ENCODE peak calls at places on chromosomes 4 and X, in four cellular contexts. D is CD8-positive, alpha-beta memory T cell; K is SW480; H is stimulated activated CD8-positive, alpha-beta memory T cell treated with anti-CD3 and anti-CD28 coated beads, Interleukin-4, amount 100 ng/mL, for 4 hours. P is an unnamed sample.

GRCh38 chr4:1471443-1472147 is 65.4 kb upstream of the NKX1-1 start:
- DNase-seq in D (no peak), H (no peak), K (no peak), P (no peak)

GRCh38 chr4:89469930-89470375 is 162.4 kb upstream of the GPRIN3 start:
- DNase-seq in D (peak), K (peak), H (no peak), P (peak)

GRCh38 chr4:84855774-84856173 is 110.7 kb downstream of the WDFY3 start:
- DNase-seq in D (no peak), H (no peak), K (no peak), P (peak)

GRCh38 chr4:73127839-73128448 is 58.4 kb upstream of the COX18 start:
- DNase-seq in D (no peak), H (no peak), K (peak), P (no peak)

GRCh38 chr4:94454405-94454804 is 2.7 kb downstream of the PDLIM5 start:
- DNase-seq in K (no peak), H (no peak), D (no peak), P (no peak)

GRCh38 chr4:161287678-161288352 is 876.0 kb downstream of the FSTL5 start:
- DNase-seq in H (no peak), D (no peak), K (no peak), P (no peak)

GRCh38 chr4:16056681-16057400 is 27.0 kb downstream of the PROM1 start:
- DNase-seq in D (no peak), K (no peak), H (no peak), P (no peak)

GRCh38 chr4:38672247-38673071 is 8.5 kb downstream of the KLF3 start:
- DNase-seq in K (no peak), D (no peak), H (no peak), P (no peak)

GRCh38 chr4:94461506-94461905 is 9.8 kb downstream of the PDLIM5 start:
- DNase-seq in H (no peak), D (no peak), K (no peak), P (no peak)

GRCh38 chrX:140157143-140157542 is 191.8 kb upstream of the CXorf66 start:
- DNase-seq in H (no peak), K (no peak), D (no peak), P (no peak)

GRCh38 chr4:122313001-122313400 is 65.8 kb upstream of the ADAD1 start:
- DNase-seq in D (no peak), K (no peak), H (no peak), P (peak)

GRCh38 chrX:130179170-130179569 is 7.4 kb downstream of the RAB33A start:
- DNase-seq in D (no peak), H (no peak), K (no peak), P (no peak)

GRCh38 chr4:110704748-110705439 is 82.0 kb upstream of the PITX2 start:
- DNase-seq in K (no peak), D (no peak), H (no peak), P (no peak)

GRCh38 chrX:1205681-1206611 is 6.5 kb downstream of the CRLF2 start:
- DNase-seq in K (peak), H (no peak), D (peak), P (peak)

GRCh38 chr4:94403735-94404134 is 48.0 kb upstream of the PDLIM5 start:
- DNase-seq in K (no peak), H (no peak), D (no peak), P (no peak)

P was measured in LHCN-M2.